ENCODE peak calls at places on chromosomes 11 and 22, in seven cellular contexts. J is A549; X is KBM-7; H is H1; Y is mucosa of gallbladder; W is activated naive CD8-positive, alpha-beta T cell treated with anti-CD3 and anti-CD28 coated beads for 36 hours; A is EH. B is an unnamed sample.

GRCh38 chr11:111514216-111515031 is at the start of gene HOATZ:
- DNase-seq in J (no peak), X (no peak), H (peak), Y (no peak), W (peak), A (no peak), B (no peak)

GRCh38 chr11:102683277-102683676 is 22.3 kb downstream of the MMP27 start:
- DNase-seq in J (peak), X (no peak), H (no peak), Y (no peak), W (no peak), A (no peak), B (no peak)

GRCh38 chr22:47445212-47445611 is 682.8 kb downstream of the TBC1D22A start:
- DNase-seq in J (no peak), X (no peak), H (no peak), Y (no peak), W (no peak), A (no peak), B (no peak)

GRCh38 chr11:109960831-109961230 is 132.4 kb upstream of the ZC3H12C start:
- DNase-seq in J (no peak), X (no peak), H (no peak), Y (peak), W (no peak), A (peak), B (no peak)

GRCh38 chr11:749731-750130 is 2.5 kb downstream of the TALDO1 start:
- DNase-seq in J (no peak), X (no peak), H (no peak), Y (no peak), W (no peak), A (no peak), B (no peak)

GRCh38 chr11:13463779-13464290 is 813 bp upstream of the BTBD10 start:
- DNase-seq in J (no peak), X (no peak), H (no peak), Y (no peak), W (no peak), A (no peak), B (no peak)

GRCh38 chr11:796565-797299 is 1.3 kb downstream of the SLC25A22 start:
- DNase-seq in J (no peak), X (no peak), H (no peak), Y (no peak), W (no peak), A (no peak), B (no peak)

GRCh38 chr11:36365937-36366336 is 69.8 kb downstream of the PRR5L start:
- DNase-seq in J (no peak), X (peak), H (no peak), Y (no peak), W (no peak), A (peak), B (no peak)

GRCh38 chr11:134412508-134413333 is 679 bp upstream of the B3GAT1 start:
- DNase-seq in J (no peak), X (no peak), H (peak), Y (no peak), W (peak), A (no peak), B (no peak)

GRCh38 chr11:107508858-107509244 is 51.2 kb upstream of the CWF19L2 start:
- DNase-seq in J (no peak), X (no peak), H (no peak), Y (no peak), W (no peak), A (no peak), B (no peak)

GRCh38 chr11:45881708-45882368 is 3.6 kb upstream of the MAPK8IP1 start:
- DNase-seq in J (no peak), X (no peak), H (no peak), Y (peak), W (no peak), A (no peak), B (no peak)

GRCh38 chr11:58573451-58574104 is 2.1 kb downstream of the LPXN start:
- DNase-seq in J (peak), X (peak), H (no peak), Y (no peak), W (peak), A (peak), B (no peak)

GRCh38 chr11:30314625-30315024 is 8.3 kb upstream of the ARL14EP start:
- DNase-seq in J (no peak), X (no peak), H (no peak), Y (no peak), W (no peak), A (no peak), B (peak)

GRCh38 chr11:7520981-7521487 is 7.2 kb downstream of the PPFIBP2 start:
- DNase-seq in J (no peak), X (no peak), H (no peak), Y (no peak), W (no peak), A (no peak), B (no peak)

GRCh38 chr11:99015634-99016454 is 4.9 kb upstream of the CNTN5 start:
- DNase-seq in J (peak), X (peak), H (no peak), Y (no peak), W (no peak), A (peak), B (peak)

GRCh38 chr22:46390652-46391301 is 55.3 kb downstream of the TRMU start:
- DNase-seq in J (no peak), X (no peak), H (no peak), Y (peak), W (no peak), A (peak), B (peak)